ENCODE peak calls at places on chromosomes 7 and 10, in five cellular contexts. E is GM23248; C is WTC11; I is stimulated activated CD4-positive, alpha-beta T cell treated with anti-CD3 and anti-CD28 coated beads, Interleukin-1b, Interleukin-23, amount 100 ng/mL, for 1 hour; A is HCT116. U is an unnamed sample.

GRCh38 chr7:5420841-5421625 is 2.6 kb downstream of the TNRC18 start:
- DNase-seq in C (no peak), E (peak), I (no peak), A (no peak), U (no peak)

GRCh38 chr10:126646101-126646500 is 24.4 kb downstream of the C10orf90 start:
- DNase-seq in C (no peak), A (no peak), I (no peak), E (peak), U (no peak)

GRCh38 chr7:36795451-36796021 is 71.2 kb upstream of the AOAH start:
- DNase-seq in E (no peak), A (no peak), C (no peak), I (no peak), U (no peak)

GRCh38 chr7:6271694-6272371 is 591 bp downstream of the CYTH3 start:
- DNase-seq in I (no peak), A (no peak), E (peak), C (peak), U (peak)

GRCh38 chr7:74372511-74373111 is 81.1 kb upstream of the GTF2IRD1 start:
- DNase-seq in I (no peak), A (no peak), C (peak), E (no peak), U (no peak)

GRCh38 chr10:89591111-89591795 is 53.8 kb downstream of the PANK1 start:
- DNase-seq in A (no peak), E (peak), C (no peak), I (no peak), U (no peak)

GRCh38 chr7:66779669-66780408 is 39.3 kb downstream of the RABGEF1 start:
- DNase-seq in I (no peak), E (peak), A (no peak), C (no peak), U (no peak)

GRCh38 chr10:68406111-68406814 is 814 bp downstream of the RUFY2 start:
- DNase-seq in A (no peak), C (peak), E (peak), I (no peak), U (peak)

GRCh38 chr7:87875151-87876039 is 765 bp downstream of the SLC25A40 start:
- DNase-seq in E (peak), C (no peak), A (no peak), I (no peak), U (no peak)

GRCh38 chr10:119375574-119376265 is 166.8 kb downstream of the RGS10 start:
- DNase-seq in E (peak), I (no peak), C (no peak), A (no peak), U (no peak)

GRCh38 chr7:9125246-9125645 is 691.8 kb downstream of the NXPH1 start:
- DNase-seq in I (no peak), C (no peak), A (no peak), E (no peak), U (no peak)